ENCODE peak calls at places on chromosomes 4 and X, in seven cellular contexts. B is H1, M is testis, Y is psoas muscle, A is HepG2, T is esophagus squamous epithelium, V is left ventricle myocardium inferior. K is an unnamed sample.

GRCh38 chr4:7457201-7458065 is 22.7 kb upstream of the PSAPL1 start:
- DNase-seq in Y (no peak), A (no peak), T (no peak), M (no peak), B (no peak), V (no peak), K (no peak)

GRCh38 chr4:116632269-116632668 is 453.1 kb downstream of the TRAM1L1 start:
- DNase-seq in T (no peak), B (no peak), Y (no peak), V (no peak), A (no peak), M (no peak), K (no peak)

GRCh38 chr4:99946346-99947189 is at the start of gene DNAJB14:
- DNase-seq in Y (peak; percentile 81), B (no peak), A (peak; percentile 47), V (peak; percentile 84), T (peak; percentile 37), M (peak; percentile 66), K (peak; percentile 93)

GRCh38 chr4:118939169-118939779 is 50.6 kb downstream of the SYNPO2 start:
- DNase-seq in T (no peak), Y (no peak), A (no peak), V (no peak), B (no peak), M (no peak), K (no peak)

GRCh38 chr4:93201471-93201870 is 627.1 kb upstream of the ATOH1 start:
- DNase-seq in A (no peak), T (no peak), Y (no peak), M (no peak), V (no peak), B (no peak), K (no peak)

GRCh38 chrX:99266255-99266654 is 1143.8 kb downstream of the PCDH19 start:
- DNase-seq in Y (no peak), B (no peak), A (no peak), M (no peak), T (no peak), V (no peak), K (peak; percentile 55)

GRCh38 chr4:104589264-104589868 is 94.7 kb upstream of the CXXC4 start:
- DNase-seq in Y (no peak), T (no peak), V (no peak), A (no peak), M (no peak), B (no peak), K (no peak)

GRCh38 chr4:85407546-85407945 is 67.4 kb upstream of the ARHGAP24 start:
- DNase-seq in B (no peak), V (no peak), A (no peak), M (no peak), Y (no peak), T (no peak), K (no peak)

GRCh38 chr4:98369322-98369721 is 108.1 kb downstream of the RAP1GDS1 start:
- DNase-seq in A (no peak), M (no peak), Y (no peak), B (no peak), V (no peak), T (no peak), K (no peak)

GRCh38 chr4:153137168-153137567 is 67.1 kb upstream of the TRIM2 start:
- DNase-seq in Y (peak; percentile 18), M (no peak), T (no peak), V (no peak), B (no peak), A (no peak), K (peak; percentile 45)

GRCh38 chr4:80465238-80465637 is 129.7 kb downstream of the CFAP299 start:
- DNase-seq in T (no peak), A (no peak), V (no peak), M (no peak), B (no peak), Y (no peak), K (no peak)

GRCh38 chr4:8599657-8600056 is 7.1 kb downstream of the CPZ start:
- DNase-seq in A (no peak), M (no peak), B (no peak), V (no peak), Y (no peak), T (no peak), K (no peak)

GRCh38 chrX:33062016-33062415 is 149.3 kb downstream of the DMD start:
- DNase-seq in Y (no peak), A (no peak), B (no peak), T (no peak), V (no peak), M (no peak), K (no peak)

GRCh38 chr4:78784255-78784654 is 8.1 kb downstream of the BMP2K start:
- DNase-seq in T (no peak), A (no peak), B (no peak), M (no peak), V (no peak), Y (no peak), K (no peak)

GRCh38 chr4:21802406-21802805 is 146.2 kb downstream of the KCNIP4 start:
- DNase-seq in Y (no peak), B (no peak), V (no peak), M (no peak), T (no peak), A (no peak), K (no peak)

GRCh38 chr4:123786955-123787354 is 390.4 kb downstream of the SPRY1 start:
- DNase-seq in A (no peak), V (peak; percentile 60), Y (peak; percentile 22), T (no peak), M (peak; percentile 24), B (no peak), K (no peak)

GRCh38 chr4:26425953-26426352 is 64.3 kb downstream of the CCKAR start:
- DNase-seq in M (no peak), A (no peak), Y (no peak), B (no peak), V (no peak), T (no peak), K (no peak)

GRCh38 chrX:21943460-21944135 is 3.1 kb downstream of the SMS start:
- DNase-seq in A (no peak), B (no peak), T (no peak), V (no peak), M (no peak), Y (no peak), K (peak; percentile 26)

GRCh38 chr4:1638873-1639272 is 45.2 kb downstream of the FAM53A start:
- DNase-seq in M (no peak), Y (no peak), T (no peak), V (no peak), A (no peak), B (no peak), K (no peak)

GRCh38 chrX:41332408-41332987 is 1.5 kb upstream of the DDX3X start:
- DNase-seq in B (no peak), V (peak; percentile 13), T (peak; percentile 13), A (no peak), Y (no peak), M (peak; percentile 25), K (no peak)

GRCh38 chr4:7294176-7294756 is 101.9 kb downstream of the SORCS2 start:
- DNase-seq in T (no peak), V (no peak), Y (no peak), B (no peak), A (no peak), M (no peak), K (no peak)

GRCh38 chr4:184583738-184584502 is 65.3 kb downstream of the CASP3 start:
- DNase-seq in Y (no peak), V (no peak), B (no peak), M (no peak), T (no peak), A (no peak), K (no peak)

GRCh38 chr4:78446607-78447006 is 105.0 kb upstream of the ANXA3 start:
- DNase-seq in T (no peak), A (no peak), V (no peak), Y (no peak), M (no peak), B (no peak), K (no peak)

GRCh38 chr4:47664051-47664826 is 173.6 kb downstream of the CORIN start:
- DNase-seq in Y (no peak), T (no peak), A (no peak), B (no peak), M (no peak), V (no peak), K (no peak)

GRCh38 chrX:154696328-154697045 is 43.1 kb upstream of the CTAG2 start:
- DNase-seq in A (no peak), Y (no peak), M (no peak), V (no peak), T (no peak), B (no peak), K (no peak)

GRCh38 chr4:159171287-159171686 is 68.4 kb downstream of the RAPGEF2 start:
- DNase-seq in Y (no peak), V (no peak), T (no peak), B (no peak), M (no peak), A (no peak), K (no peak)

GRCh38 chr4:159175165-159175988 is 72.5 kb downstream of the RAPGEF2 start:
- DNase-seq in M (peak; percentile 74), T (no peak), B (peak; percentile 69), V (peak; percentile 36), A (peak; percentile 77), Y (peak; percentile 29), K (peak; percentile 89)

GRCh38 chr4:159175989-159176375 is 73.1 kb downstream of the RAPGEF2 start:
- DNase-seq in V (no peak), A (no peak), M (no peak), B (no peak), T (no peak), Y (no peak), K (no peak)

GRCh38 chr4:159177265-159178146 is 74.6 kb downstream of the RAPGEF2 start:
- DNase-seq in T (no peak), V (no peak), B (no peak), A (no peak), Y (no peak), M (no peak), K (no peak)

GRCh38 chr4:159174645-159175147 is 71.8 kb downstream of the RAPGEF2 start:
- DNase-seq in Y (no peak), A (no peak), M (no peak), T (no peak), V (no peak), B (no peak), K (no peak)
- H3K4me1 ChIP-seq in Y (peaks cover 59% of the 10 kb centered on the region), A (peaks cover 41% of the 10 kb centered on the region), M (no peaks in the 10 kb centered on the region), T (peaks cover 4% of the 10 kb centered on the region), V (peaks cover 100% of the 10 kb centered on the region), B (peaks cover 15% of the 10 kb centered on the region), K (peaks cover 4% of the 10 kb centered on the region)

GRCh38 chr4:156673483-156673882 is 298.1 kb downstream of the PDGFC start:
- DNase-seq in T (no peak), A (no peak), B (no peak), M (no peak), V (no peak), Y (no peak), K (no peak)
- TF ChIP-seq CTCF in T (no peak), A (no peak), B (no peak), M (no peak), V (no peak), Y (no peak), K (no peak)

GRCh38 chr4:115249808-115250207 is 136.4 kb upstream of the NDST4 start:
- DNase-seq in Y (no peak), V (no peak), B (no peak), A (no peak), M (no peak), T (no peak), K (no peak)
- H3K4me1 ChIP-seq in Y (no peaks in the 10 kb centered on the region), V (no peaks in the 10 kb centered on the region), B (no peaks in the 10 kb centered on the region), A (no peaks in the 10 kb centered on the region), M (no peaks in the 10 kb centered on the region), T (no peaks in the 10 kb centered on the region), K (no peaks in the 10 kb centered on the region)

DNA sequence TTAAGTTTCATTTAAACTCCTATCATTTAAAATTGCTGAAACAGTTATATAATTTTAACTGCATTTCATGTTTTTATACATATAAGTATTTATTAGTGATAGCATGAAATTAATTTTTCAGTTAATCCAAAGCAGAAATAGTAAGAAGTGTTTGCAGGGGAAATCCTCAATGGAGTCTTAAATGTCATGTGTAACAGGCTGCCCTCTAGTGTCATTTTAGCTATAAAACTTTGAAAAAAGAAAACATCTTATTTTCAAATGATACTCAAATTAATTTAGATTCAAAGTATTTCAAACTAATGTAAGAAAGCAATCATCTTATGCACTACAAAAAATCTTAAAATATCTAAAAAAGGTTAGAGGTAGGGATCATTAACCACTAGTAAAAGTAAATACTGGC is 27.1 kb downstream of the TAPT1 start:
- DNase-seq in B (no peak), A (peak; percentile 15), M (no peak), T (no peak), Y (no peak), V (no peak), K (no peak)
- TF ChIP-seq CTCF in B (peak; percentile 10), A (peak; percentile 41), M (no peak), T (no peak), Y (peak; percentile 51), V (peak; percentile 51), K (peak; percentile 73)

K was measured in endodermal cell.